ENCODE peak calls at places on chromosomes 11 and 22, in eight cellular contexts. E is right lobe of liver, J is gastrocnemius medialis, B is Peyer's patch, W is sigmoid colon, F is GM12878, U is IMR-90, P is A549. D is an unnamed sample.
A peak's percentile ranks its signal among the peaks of the same experiment; 100 is the strongest.

GRCh38 chr11:74370122-74370521 is 28.1 kb downstream of the PGM2L1 start:
- DNase-seq in P (no peak), U (no peak), F (no peak), B (no peak), W (no peak), J (no peak), E (no peak), D (no peak)

GRCh38 chr22:38267086-38267485 is 5.7 kb downstream of the TMEM184B start:
- DNase-seq in B (no peak), W (no peak), U (peak; percentile 31), J (no peak), P (no peak), E (no peak), F (no peak), D (no peak)

GRCh38 chr11:116072776-116073175 is 568.6 kb upstream of the CADM1 start:
- DNase-seq in J (no peak), U (no peak), W (no peak), E (no peak), P (no peak), F (no peak), B (no peak), D (no peak)

GRCh38 chr11:130318031-130318673 is 3.4 kb upstream of the ZBTB44 start:
- DNase-seq in U (no peak), J (no peak), W (no peak), F (no peak), E (no peak), B (no peak), P (no peak), D (no peak)

GRCh38 chr11:100735949-100736675 is 49.0 kb downstream of the ARHGAP42 start:
- DNase-seq in W (no peak), P (peak; percentile 39), E (no peak), J (no peak), F (no peak), U (peak; percentile 35), B (no peak), D (no peak)

GRCh38 chr11:2896047-2896446 is 10.5 kb upstream of the CDKN1C start:
- DNase-seq in W (no peak), B (no peak), U (no peak), F (no peak), J (no peak), E (no peak), P (no peak), D (no peak)

GRCh38 chr11:117230286-117230961 is 1.4 kb downstream of the PCSK7 start:
- DNase-seq in F (peak; percentile 45), B (no peak), E (no peak), J (no peak), P (no peak), U (peak; percentile 51), W (peak; percentile 58), D (no peak)

GRCh38 chr11:134360050-134360835 is 28.5 kb downstream of the GLB1L2 start:
- DNase-seq in B (peak; percentile 41), U (peak; percentile 32), W (peak; percentile 82), P (peak; percentile 76), J (peak; percentile 23), E (peak; percentile 86), F (no peak), D (no peak)

GRCh38 chr11:57417056-57417455 is 9.9 kb downstream of the SLC43A3 start:
- DNase-seq in F (no peak), E (no peak), P (no peak), W (peak; percentile 70), J (peak; percentile 23), B (no peak), U (peak; percentile 48), D (no peak)

GRCh38 chr22:37228106-37229011 is 15.7 kb downstream of the RAC2 start:
- DNase-seq in J (no peak), F (no peak), U (peak; percentile 27), P (no peak), E (no peak), B (peak; percentile 66), W (no peak), D (no peak)

GRCh38 chr11:132114185-132114584 is 743.8 kb downstream of the NTM start:
- DNase-seq in U (peak; percentile 25), P (peak; percentile 6), B (no peak), W (no peak), J (peak; percentile 18), E (peak; percentile 29), F (no peak), D (no peak)

GRCh38 chr11:26715133-26715532 is 6.7 kb downstream of the SLC5A12 start:
- DNase-seq in W (no peak), E (no peak), U (no peak), F (no peak), B (no peak), J (no peak), P (no peak), D (no peak)

GRCh38 chr22:49143812-49144211 is 683.9 kb downstream of the BRD1 start:
- DNase-seq in P (no peak), W (no peak), F (no peak), E (no peak), J (no peak), B (no peak), U (no peak), D (no peak)

GRCh38 chr11:130145975-130146776 is 13.4 kb upstream of the ST14 start:
- DNase-seq in B (no peak), E (peak; percentile 73), W (no peak), P (peak; percentile 54), J (no peak), U (no peak), F (no peak), D (no peak)

GRCh38 chr22:24592846-24593809 is at the start of gene LRRC75B:
- DNase-seq in E (peak; percentile 95), F (no peak), J (peak; percentile 71), W (peak; percentile 97), B (peak; percentile 39), P (peak; percentile 82), U (peak; percentile 85), D (no peak)

GRCh38 chr11:65576232-65576866 is 496 bp downstream of the EHBP1L1 start:
- DNase-seq in F (no peak), B (no peak), P (no peak), J (peak; percentile 63), U (no peak), W (peak; percentile 84), E (no peak), D (no peak)

GRCh38 chr11:65574963-65575567 is 788 bp upstream of the EHBP1L1 start:
- DNase-seq in P (no peak), J (peak; percentile 82), W (peak; percentile 83), U (no peak), B (peak; percentile 45), F (no peak), E (peak; percentile 58), D (no peak)

GRCh38 chr11:65576867-65577755 is 1.3 kb downstream of the EHBP1L1 start:
- DNase-seq in W (peak; percentile 92), P (peak; percentile 81), E (peak; percentile 88), U (peak; percentile 43), B (peak; percentile 72), J (peak; percentile 98), F (no peak), D (no peak)

GRCh38 chr11:65574147-65574962 is 1.5 kb upstream of the EHBP1L1 start:
- DNase-seq in P (peak; percentile 91), W (peak; percentile 96), F (peak; percentile 82), B (peak; percentile 84), E (peak; percentile 96), U (peak; percentile 95), J (peak; percentile 85), D (peak; percentile 70)

GRCh38 chr11:65575568-65576231 is at the start of gene EHBP1L1:
- DNase-seq in E (peak; percentile 87), F (peak; percentile 70), U (peak; percentile 28), B (peak; percentile 80), J (peak; percentile 73), W (peak; percentile 88), P (peak; percentile 64), D (no peak)
- H3K4me3 ChIP-seq in E (peak within 1 kb of the TSS; percentile 55), F (peak within 1 kb of the TSS; percentile 97), U (peak within 1 kb of the TSS; percentile 85), B (peak within 1 kb of the TSS; percentile 81), J (peak within 1 kb of the TSS; percentile 84), W (peak within 1 kb of the TSS; percentile 87), P (peak within 1 kb of the TSS; percentile 82), D (peak within 1 kb of the TSS; percentile 87)

DNA sequence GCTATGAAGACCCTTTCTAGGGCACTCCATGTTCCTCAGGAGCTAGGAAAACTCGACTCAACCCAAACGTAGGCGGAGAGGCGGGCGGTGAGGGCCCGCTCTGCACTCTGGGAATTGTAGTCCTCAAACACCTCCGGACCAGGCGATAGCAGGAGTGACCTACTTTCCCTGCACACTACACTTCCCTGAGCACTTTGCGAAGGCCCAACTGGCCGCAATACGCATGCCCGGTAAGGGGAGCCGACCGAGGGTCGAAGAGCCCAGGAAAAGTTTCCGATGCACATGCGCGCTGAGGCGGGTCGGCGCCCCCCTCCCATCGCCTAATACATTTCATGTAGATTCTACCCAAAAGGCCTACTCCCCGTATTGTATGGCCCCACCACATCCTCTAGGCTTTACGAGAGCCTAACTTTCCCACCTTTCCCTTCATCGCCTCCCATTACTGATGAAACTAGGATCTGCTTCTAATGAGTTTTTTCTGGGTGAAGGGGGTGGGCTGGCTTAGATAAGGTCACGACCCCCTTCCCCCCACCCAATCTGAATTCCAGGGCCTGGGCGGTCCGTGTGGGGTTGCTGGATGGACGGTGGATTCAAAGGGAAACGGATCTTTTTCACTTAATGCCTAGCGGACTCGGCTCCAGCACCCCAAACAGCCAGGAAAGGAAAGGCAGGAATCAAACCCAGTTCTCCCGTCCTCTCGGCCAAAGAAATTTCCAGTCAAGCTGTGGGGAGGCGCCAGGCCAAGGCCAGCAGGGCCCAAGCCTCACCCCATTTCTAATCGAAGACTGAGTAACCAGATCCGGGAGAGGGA is 2.0 kb downstream of the TOB2 start:
- DNase-seq in U (peak; percentile 98), B (peak; percentile 88), E (peak; percentile 93), J (peak; percentile 96), W (peak; percentile 97), P (peak; percentile 96), F (peak; percentile 90), D (peak; percentile 43)
- TF ChIP-seq POLR2A in U (no peak), B (peak; percentile 63), E (no peak), J (peak; percentile 83), W (peak; percentile 48), P (no peak), F (no peak), D (peak; percentile 64)

GRCh38 chr11:46223252-46223513 is 54.3 kb upstream of the CREB3L1 start:
- DNase-seq in E (no peak), J (no peak), W (no peak), P (no peak), F (no peak), U (no peak), B (no peak), D (no peak)
- H3K4me1 ChIP-seq in E (no peaks in the 10 kb centered on the region), J (no peaks in the 10 kb centered on the region), W (no peaks in the 10 kb centered on the region), P (no peaks in the 10 kb centered on the region), F (no peaks in the 10 kb centered on the region), U (no peaks in the 10 kb centered on the region), B (no peaks in the 10 kb centered on the region), D (no peaks in the 10 kb centered on the region)

DNA sequence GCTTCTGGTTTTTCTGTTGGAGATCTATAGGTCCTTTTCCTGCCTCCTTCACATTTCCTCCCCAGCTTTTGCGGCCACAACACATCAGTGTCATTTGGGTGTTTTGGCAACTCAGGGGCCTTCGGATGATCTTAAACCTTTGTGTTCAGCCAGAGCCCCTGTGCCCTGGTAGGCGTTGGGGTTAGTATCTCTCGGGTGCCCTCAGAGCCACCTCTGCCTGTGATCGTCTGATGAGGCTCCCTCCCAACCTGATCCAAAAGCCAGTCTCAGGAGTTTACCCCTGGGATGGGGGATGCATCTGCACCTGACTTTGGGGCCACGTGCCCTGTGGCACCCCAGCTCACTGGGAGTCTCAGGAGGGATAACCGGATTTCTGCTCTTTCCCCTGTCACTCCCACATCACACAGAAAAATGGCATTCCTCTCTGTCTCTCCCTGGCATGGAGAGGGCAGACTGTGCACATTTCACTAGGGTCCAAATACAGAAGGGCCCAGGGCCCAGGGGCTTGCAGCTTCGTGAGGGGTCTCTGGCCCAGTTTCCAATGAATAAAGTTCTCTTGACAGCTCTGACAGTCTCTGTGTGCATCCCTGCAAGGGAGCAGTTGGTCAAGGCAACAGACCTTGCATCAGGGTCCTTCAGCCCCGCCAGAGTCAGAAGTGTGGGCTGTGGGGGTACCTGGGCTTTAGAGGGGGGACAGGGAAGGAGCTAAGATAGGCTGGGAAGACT is 2.6 kb downstream of the RNF26 start:
- DNase-seq in W (no peak), J (peak; percentile 8), P (no peak), B (no peak), E (no peak), F (no peak), U (no peak), D (no peak)
- H3K4me3 ChIP-seq in W (no peak overlapping the region), J (no peak overlapping the region), P (no peak overlapping the region), B (no peak overlapping the region), E (no peak overlapping the region), F (no peak overlapping the region), U (no peak overlapping the region), D (no peak overlapping the region)